ENCODE peak calls at places on chromosomes 3 and 15, in eight cellular contexts. D is stimulated activated CD4-positive, alpha-beta T cell treated with anti-CD3 and anti-CD28 coated beads, Interleukin-1b, Interleukin-23, amount 100 ng/mL, for 1 hour; F is foreskin fibroblast; R is COR-L47; E is lung; K is activated T-cell treated with anti-CD3 and anti-CD28 coated beads for 1 hour; C is AG09319; W is AG04449. L is an unnamed sample.

GRCh38 chr3:157082305-157082981 is 77.5 kb downstream of the CCNL1 start:
- DNase-seq in D (no peak), F (peak), R (no peak), E (no peak), K (no peak), C (no peak), W (peak), L (peak)

GRCh38 chr3:152278674-152279427 is 10.1 kb downstream of the MBNL1 start:
- DNase-seq in D (no peak), F (no peak), R (no peak), E (no peak), K (no peak), C (no peak), W (no peak), L (no peak)

GRCh38 chr3:123081718-123082369 is 15.0 kb downstream of the PDIA5 start:
- DNase-seq in D (no peak), F (no peak), R (no peak), E (no peak), K (no peak), C (no peak), W (no peak), L (peak)

GRCh38 chr3:64011685-64012084 is 11.6 kb downstream of the PSMD6 start:
- DNase-seq in D (no peak), F (peak), R (no peak), E (no peak), K (no peak), C (peak), W (no peak), L (no peak)

GRCh38 chr15:75211436-75212199 is 9.9 kb downstream of the C15orf39 start:
- DNase-seq in D (no peak), F (no peak), R (no peak), E (no peak), K (no peak), C (no peak), W (no peak), L (no peak)

GRCh38 chr15:51076142-51076897 is 18.4 kb downstream of the TNFAIP8L3 start:
- DNase-seq in D (no peak), F (no peak), R (no peak), E (no peak), K (no peak), C (no peak), W (no peak), L (no peak)

GRCh38 chr3:177751770-177752169 is 554.5 kb upstream of the TBL1XR1 start:
- DNase-seq in D (no peak), F (no peak), R (no peak), E (no peak), K (no peak), C (no peak), W (no peak), L (no peak)

GRCh38 chr15:77864211-77865105 is 213.1 kb downstream of the TBC1D2B start:
- DNase-seq in D (no peak), F (no peak), R (no peak), E (no peak), K (no peak), C (no peak), W (no peak), L (peak)

GRCh38 chr15:75538376-75538775 is 40.7 kb downstream of the PTPN9 start:
- DNase-seq in D (no peak), F (no peak), R (no peak), E (no peak), K (no peak), C (no peak), W (no peak), L (no peak)

GRCh38 chr3:71129611-71130515 is 453.7 kb downstream of the FOXP1 start:
- DNase-seq in D (no peak), F (peak), R (no peak), E (no peak), K (no peak), C (no peak), W (no peak), L (no peak)

GRCh38 chr15:57505949-57506391 is 85.7 kb upstream of the MYZAP start:
- DNase-seq in D (no peak), F (peak), R (no peak), E (peak), K (no peak), C (no peak), W (no peak), L (peak)

GRCh38 chr3:31384117-31384516 is 148.6 kb upstream of the STT3B start:
- DNase-seq in D (no peak), F (no peak), R (no peak), E (no peak), K (no peak), C (no peak), W (no peak), L (no peak)

GRCh38 chr3:38005076-38006020 is 14.8 kb downstream of the VILL start:
- DNase-seq in D (no peak), F (no peak), R (no peak), E (no peak), K (no peak), C (no peak), W (no peak), L (no peak)

GRCh38 chr3:186442162-186442561 is 80.1 kb upstream of the DGKG start:
- DNase-seq in D (no peak), F (no peak), R (no peak), E (no peak), K (no peak), C (no peak), W (no peak), L (no peak)

GRCh38 chr3:27357665-27358258 is 11.4 kb downstream of the NEK10 start:
- DNase-seq in D (no peak), F (peak), R (no peak), E (peak), K (peak), C (no peak), W (no peak), L (no peak)

GRCh38 chr3:123448503-123449091 is at the start of gene ADCY5:
- DNase-seq in D (no peak), F (peak), R (peak), E (no peak), K (no peak), C (no peak), W (no peak), L (no peak)

GRCh38 chr15:42085721-42086120 is 8.6 kb downstream of the PLA2G4D start:
- DNase-seq in D (no peak), F (no peak), R (no peak), E (no peak), K (no peak), C (no peak), W (no peak), L (no peak)

GRCh38 chr3:165544432-165544831 is 292.8 kb downstream of the BCHE start:
- DNase-seq in D (no peak), F (no peak), R (no peak), E (no peak), K (no peak), C (no peak), W (no peak), L (no peak)

GRCh38 chr3:78177780-78178179 is 1137.9 kb downstream of the ROBO2 start:
- DNase-seq in D (no peak), F (no peak), R (no peak), E (no peak), K (no peak), C (no peak), W (no peak), L (no peak)

GRCh38 chr3:73513260-73513659 is 111.5 kb downstream of the PDZRN3 start:
- DNase-seq in D (no peak), F (no peak), R (no peak), E (no peak), K (no peak), C (no peak), W (no peak), L (no peak)

GRCh38 chr3:127738192-127738840 is 65.6 kb downstream of the ABTB1 start:
- DNase-seq in D (no peak), F (no peak), R (no peak), E (no peak), K (no peak), C (no peak), W (no peak), L (no peak)